ENCODE peak calls at places on chromosomes 4 and X, in six cellular contexts. One of them, this sample, is unnamed.

GRCh38 chrX:17930850-17931249 is 69.8 kb upstream of the RAI2 start:
- DNase-seq in cardiac fibroblast: no peak
- DNase-seq in dorsolateral prefrontal cortex: no peak
- DNase-seq in heart right ventricle: no peak
- DNase-seq in AG09309: no peak
- DNase-seq in testis: no peak
- DNase-seq in this sample: no peak

GRCh38 chr4:31737419-31737818 is 1017.2 kb downstream of the PCDH7 start:
- DNase-seq in testis: no peak
- DNase-seq in heart right ventricle: no peak
- DNase-seq in cardiac fibroblast: no peak
- DNase-seq in AG09309: no peak
- DNase-seq in dorsolateral prefrontal cortex: no peak
- DNase-seq in this sample: no peak

GRCh38 chr4:186920486-186920885 is 196.8 kb upstream of the FAT1 start:
- DNase-seq in heart right ventricle: no peak
- DNase-seq in cardiac fibroblast: peak
- DNase-seq in testis: no peak
- DNase-seq in AG09309: no peak
- DNase-seq in dorsolateral prefrontal cortex: no peak
- DNase-seq in this sample: peak

GRCh38 chr4:140579278-140579677 is 10.5 kb upstream of the UCP1 start:
- DNase-seq in testis: no peak
- DNase-seq in AG09309: no peak
- DNase-seq in dorsolateral prefrontal cortex: no peak
- DNase-seq in heart right ventricle: no peak
- DNase-seq in cardiac fibroblast: no peak
- DNase-seq in this sample: no peak

GRCh38 chr4:182808673-182809416 is 108.3 kb downstream of the DCTD start:
- DNase-seq in AG09309: peak
- DNase-seq in testis: no peak
- DNase-seq in dorsolateral prefrontal cortex: no peak
- DNase-seq in heart right ventricle: no peak
- DNase-seq in cardiac fibroblast: no peak
- DNase-seq in this sample: peak

GRCh38 chr4:158016511-158016910 is 156.3 kb downstream of the GASK1B start:
- DNase-seq in AG09309: no peak
- DNase-seq in dorsolateral prefrontal cortex: no peak
- DNase-seq in heart right ventricle: no peak
- DNase-seq in cardiac fibroblast: peak
- DNase-seq in testis: no peak
- DNase-seq in this sample: peak

GRCh38 chr4:5137927-5138326 is 86.6 kb downstream of the STK32B start:
- DNase-seq in dorsolateral prefrontal cortex: no peak
- DNase-seq in cardiac fibroblast: no peak
- DNase-seq in testis: no peak
- DNase-seq in AG09309: no peak
- DNase-seq in heart right ventricle: no peak
- DNase-seq in this sample: no peak

GRCh38 chr4:154160925-154161324 is 330.7 kb downstream of the DCHS2 start:
- DNase-seq in cardiac fibroblast: peak
- DNase-seq in testis: no peak
- DNase-seq in AG09309: no peak
- DNase-seq in dorsolateral prefrontal cortex: no peak
- DNase-seq in heart right ventricle: no peak
- DNase-seq in this sample: no peak

GRCh38 chr4:78779280-78779679 is 3.1 kb downstream of the BMP2K start:
- DNase-seq in dorsolateral prefrontal cortex: no peak
- DNase-seq in heart right ventricle: no peak
- DNase-seq in testis: no peak
- DNase-seq in AG09309: no peak
- DNase-seq in cardiac fibroblast: no peak
- DNase-seq in this sample: peak

GRCh38 chrX:6778547-6779231 is 243.8 kb upstream of the VCX3A start:
- DNase-seq in testis: no peak
- DNase-seq in AG09309: no peak
- DNase-seq in heart right ventricle: no peak
- DNase-seq in dorsolateral prefrontal cortex: no peak
- DNase-seq in cardiac fibroblast: no peak
- DNase-seq in this sample: no peak

GRCh38 chr4:180664766-180665368 is 1578.3 kb upstream of the TENM3 start:
- DNase-seq in heart right ventricle: peak
- DNase-seq in AG09309: peak
- DNase-seq in cardiac fibroblast: peak
- DNase-seq in testis: peak
- DNase-seq in dorsolateral prefrontal cortex: no peak
- DNase-seq in this sample: peak

GRCh38 chrX:30283456-30284200 is 25.6 kb downstream of the NR0B1 start:
- DNase-seq in heart right ventricle: no peak
- DNase-seq in AG09309: peak
- DNase-seq in dorsolateral prefrontal cortex: no peak
- DNase-seq in cardiac fibroblast: peak
- DNase-seq in testis: no peak
- DNase-seq in this sample: peak

GRCh38 chrX:143642426-143642825 is 6.5 kb upstream of the SLITRK4 start:
- DNase-seq in heart right ventricle: no peak
- DNase-seq in AG09309: no peak
- DNase-seq in testis: no peak
- DNase-seq in dorsolateral prefrontal cortex: no peak
- DNase-seq in cardiac fibroblast: no peak
- DNase-seq in this sample: no peak

GRCh38 chr4:167613381-167613780 is 379.1 kb upstream of the SPOCK3 start:
- DNase-seq in cardiac fibroblast: no peak
- DNase-seq in dorsolateral prefrontal cortex: no peak
- DNase-seq in testis: no peak
- DNase-seq in AG09309: no peak
- DNase-seq in heart right ventricle: no peak
- DNase-seq in this sample: no peak

GRCh38 chr4:144714166-144714565 is 68.2 kb downstream of the HHIP start:
- DNase-seq in heart right ventricle: no peak
- DNase-seq in dorsolateral prefrontal cortex: no peak
- DNase-seq in cardiac fibroblast: no peak
- DNase-seq in AG09309: no peak
- DNase-seq in testis: no peak
- DNase-seq in this sample: no peak

GRCh38 chr4:70637239-70637920 is 8.8 kb downstream of the ENAM start:
- DNase-seq in testis: no peak
- DNase-seq in AG09309: peak
- DNase-seq in heart right ventricle: no peak
- DNase-seq in cardiac fibroblast: no peak
- DNase-seq in dorsolateral prefrontal cortex: no peak
- DNase-seq in this sample: peak

GRCh38 chrX:133402042-133402453 is 13.2 kb downstream of the GPC4 start:
- DNase-seq in testis: no peak
- DNase-seq in cardiac fibroblast: peak
- DNase-seq in heart right ventricle: no peak
- DNase-seq in dorsolateral prefrontal cortex: no peak
- DNase-seq in AG09309: no peak
- DNase-seq in this sample: peak

GRCh38 chr4:181971973-181972372 is 271.2 kb upstream of the TENM3 start:
- DNase-seq in AG09309: peak
- DNase-seq in testis: no peak
- DNase-seq in dorsolateral prefrontal cortex: no peak
- DNase-seq in cardiac fibroblast: peak
- DNase-seq in heart right ventricle: no peak
- DNase-seq in this sample: no peak

GRCh38 chr4:5993063-5993745 is 25.0 kb downstream of the C4orf50 start:
- DNase-seq in testis: no peak
- DNase-seq in AG09309: no peak
- DNase-seq in heart right ventricle: no peak
- DNase-seq in dorsolateral prefrontal cortex: no peak
- DNase-seq in cardiac fibroblast: no peak
- DNase-seq in this sample: no peak

GRCh38 chr4:48912349-48912748 is 5.8 kb upstream of the OCIAD2 start:
- DNase-seq in cardiac fibroblast: no peak
- DNase-seq in heart right ventricle: no peak
- DNase-seq in testis: no peak
- DNase-seq in AG09309: no peak
- DNase-seq in dorsolateral prefrontal cortex: no peak
- DNase-seq in this sample: no peak

GRCh38 chr4:39908284-39908683 is 69.4 kb downstream of the PDS5A start:
- DNase-seq in AG09309: no peak
- DNase-seq in heart right ventricle: no peak
- DNase-seq in cardiac fibroblast: no peak
- DNase-seq in testis: no peak
- DNase-seq in dorsolateral prefrontal cortex: no peak
- DNase-seq in this sample: peak

GRCh38 chr4:40361338-40361737 is 26.2 kb downstream of the CHRNA9 start:
- DNase-seq in dorsolateral prefrontal cortex: no peak
- DNase-seq in AG09309: no peak
- DNase-seq in testis: no peak
- DNase-seq in cardiac fibroblast: no peak
- DNase-seq in heart right ventricle: no peak
- DNase-seq in this sample: no peak

GRCh38 chr4:89434364-89434988 is 126.9 kb upstream of the GPRIN3 start:
- DNase-seq in testis: no peak
- DNase-seq in heart right ventricle: no peak
- DNase-seq in AG09309: peak
- DNase-seq in cardiac fibroblast: peak
- DNase-seq in dorsolateral prefrontal cortex: no peak
- DNase-seq in this sample: peak

GRCh38 chr4:127400736-127401346 is 231.9 kb upstream of the INTU start:
- DNase-seq in heart right ventricle: peak
- DNase-seq in testis: peak
- DNase-seq in cardiac fibroblast: peak
- DNase-seq in AG09309: peak
- DNase-seq in dorsolateral prefrontal cortex: no peak
- DNase-seq in this sample: peak

GRCh38 chrX:15854712-15855561 is at the start of gene AP1S2:
- DNase-seq in AG09309: peak
- DNase-seq in testis: peak
- DNase-seq in heart right ventricle: peak
- DNase-seq in dorsolateral prefrontal cortex: peak
- DNase-seq in cardiac fibroblast: peak
- DNase-seq in this sample: peak

GRCh38 chrX:15856580-15856979 is 2.0 kb upstream of the AP1S2 start:
- DNase-seq in AG09309: no peak
- DNase-seq in heart right ventricle: no peak
- DNase-seq in dorsolateral prefrontal cortex: no peak
- DNase-seq in testis: no peak
- DNase-seq in cardiac fibroblast: no peak
- DNase-seq in this sample: no peak

GRCh38 chrX:15853586-15854079 is 980 bp downstream of the AP1S2 start:
- DNase-seq in AG09309: no peak
- DNase-seq in heart right ventricle: no peak
- DNase-seq in testis: no peak
- DNase-seq in dorsolateral prefrontal cortex: no peak
- DNase-seq in cardiac fibroblast: no peak
- DNase-seq in this sample: no peak

GRCh38 chrX:15855562-15856256 is 1.1 kb upstream of the AP1S2 start:
- DNase-seq in AG09309: no peak
- DNase-seq in heart right ventricle: no peak
- DNase-seq in testis: no peak
- DNase-seq in cardiac fibroblast: no peak
- DNase-seq in dorsolateral prefrontal cortex: no peak
- DNase-seq in this sample: no peak

DNA sequence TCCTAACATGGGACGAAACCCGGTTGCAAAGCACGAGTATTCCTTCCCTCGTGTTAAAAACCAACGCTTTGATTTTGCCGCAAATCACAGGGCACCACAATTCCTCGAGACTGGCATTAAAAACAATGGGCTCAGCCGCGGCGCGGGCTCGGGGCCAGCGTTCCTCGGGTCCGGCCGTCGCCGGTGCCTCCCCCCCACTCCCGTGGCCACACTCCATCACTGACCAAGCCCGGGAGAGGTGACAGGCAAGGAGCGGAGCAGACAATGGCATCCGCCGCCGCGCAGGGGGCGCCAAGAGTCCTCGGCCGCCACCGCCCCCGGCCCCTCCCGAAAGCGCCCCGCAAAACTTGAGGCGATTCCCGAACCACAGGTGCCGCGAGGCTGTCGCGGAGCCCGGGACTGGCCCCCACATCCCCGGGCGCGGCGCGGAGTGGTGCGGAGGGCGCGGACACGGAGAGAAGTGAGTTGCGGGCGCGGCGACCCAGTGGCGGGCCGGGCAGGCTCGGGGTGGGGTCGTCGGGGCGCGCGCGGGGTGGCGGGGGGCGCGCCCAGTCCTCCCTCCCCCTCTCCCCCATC is 445 bp downstream of the AP1S2 start:
- DNase-seq in heart right ventricle: peak
- DNase-seq in testis: peak
- DNase-seq in dorsolateral prefrontal cortex: peak
- DNase-seq in AG09309: no peak
- DNase-seq in cardiac fibroblast: no peak
- DNase-seq in this sample: no peak
- TF ChIP-seq CTCF in heart right ventricle: peak
- TF ChIP-seq CTCF in testis: no peak
- TF ChIP-seq CTCF in dorsolateral prefrontal cortex: peak
- TF ChIP-seq CTCF in AG09309: no peak
- TF ChIP-seq CTCF in cardiac fibroblast: no peak
- TF ChIP-seq CTCF in this sample: no peak

GRCh38 chr4:88017516-88018302 is 10.3 kb downstream of the PKD2 start:
- DNase-seq in AG09309: peak
- DNase-seq in dorsolateral prefrontal cortex: no peak
- DNase-seq in testis: no peak
- DNase-seq in heart right ventricle: peak
- DNase-seq in cardiac fibroblast: peak
- DNase-seq in this sample: peak
- H3K4me3 ChIP-seq in AG09309: no peak
- H3K4me3 ChIP-seq in dorsolateral prefrontal cortex: no peak
- H3K4me3 ChIP-seq in testis: no peak
- H3K4me3 ChIP-seq in heart right ventricle: no peak
- H3K4me3 ChIP-seq in cardiac fibroblast: no peak
- H3K4me3 ChIP-seq in this sample: no peak

GRCh38 chrX:154434394-154435168 is 2.4 kb upstream of the GDI1 start:
- DNase-seq in cardiac fibroblast: no peak
- DNase-seq in AG09309: no peak
- DNase-seq in dorsolateral prefrontal cortex: no peak
- DNase-seq in heart right ventricle: no peak
- DNase-seq in testis: no peak
- DNase-seq in this sample: no peak

GRCh38 chrX:154436597-154437397 is at the start of gene GDI1:
- DNase-seq in testis: no peak
- DNase-seq in heart right ventricle: peak
- DNase-seq in dorsolateral prefrontal cortex: peak
- DNase-seq in cardiac fibroblast: peak
- DNase-seq in AG09309: no peak
- DNase-seq in this sample: no peak

GRCh38 chrX:154433605-154434004 is 3.3 kb upstream of the GDI1 start:
- DNase-seq in AG09309: no peak
- DNase-seq in testis: no peak
- DNase-seq in cardiac fibroblast: no peak
- DNase-seq in heart right ventricle: no peak
- DNase-seq in dorsolateral prefrontal cortex: no peak
- DNase-seq in this sample: no peak

GRCh38 chrX:154436290-154436596 is 711 bp upstream of the GDI1 start:
- DNase-seq in cardiac fibroblast: no peak
- DNase-seq in dorsolateral prefrontal cortex: no peak
- DNase-seq in heart right ventricle: no peak
- DNase-seq in AG09309: no peak
- DNase-seq in testis: no peak
- DNase-seq in this sample: no peak

GRCh38 chrX:154435171-154435733 is 1.7 kb upstream of the GDI1 start:
- DNase-seq in testis: no peak
- DNase-seq in dorsolateral prefrontal cortex: no peak
- DNase-seq in AG09309: no peak
- DNase-seq in cardiac fibroblast: no peak
- DNase-seq in heart right ventricle: no peak
- DNase-seq in this sample: no peak
- TF ChIP-seq CTCF in testis: no peak
- TF ChIP-seq CTCF in dorsolateral prefrontal cortex: no peak
- TF ChIP-seq CTCF in AG09309: no peak
- TF ChIP-seq CTCF in cardiac fibroblast: no peak
- TF ChIP-seq CTCF in heart right ventricle: no peak
- TF ChIP-seq CTCF in this sample: no peak

GRCh38 chrX:130884627-130885026 is 18.4 kb downstream of the ENOX2 start:
- DNase-seq in heart right ventricle: no peak
- DNase-seq in dorsolateral prefrontal cortex: no peak
- DNase-seq in AG09309: no peak
- DNase-seq in cardiac fibroblast: no peak
- DNase-seq in testis: no peak
- DNase-seq in this sample: no peak
- H3K4me3 ChIP-seq in heart right ventricle: no peak
- H3K4me3 ChIP-seq in dorsolateral prefrontal cortex: no peak
- H3K4me3 ChIP-seq in AG09309: no peak
- H3K4me3 ChIP-seq in cardiac fibroblast: no peak
- H3K4me3 ChIP-seq in testis: no peak
- H3K4me3 ChIP-seq in this sample: no peak